ENCODE peak calls at places on chromosomes 7 and 10, in four cellular contexts. One of them, this sample, is unnamed.

GRCh38 chr10:102152545-102152890 is 329 bp downstream of the NOLC1 start:
- DNase-seq in transverse colon: peak; percentile 33
- DNase-seq in coronary artery: no peak
- DNase-seq in lower leg skin: no peak
- DNase-seq in this sample: no peak

GRCh38 chr10:8035641-8036520 is 18.6 kb upstream of the GATA3 start:
- DNase-seq in lower leg skin: no peak
- DNase-seq in transverse colon: no peak
- DNase-seq in coronary artery: no peak
- DNase-seq in this sample: no peak

GRCh38 chr10:102121739-102122372 is 1.7 kb upstream of the LDB1 start:
- DNase-seq in lower leg skin: no peak
- DNase-seq in transverse colon: peak; percentile 45
- DNase-seq in coronary artery: no peak
- DNase-seq in this sample: peak; percentile 33

GRCh38 chr7:68319061-68319460 is 1279.2 kb upstream of the AUTS2 start:
- DNase-seq in lower leg skin: no peak
- DNase-seq in coronary artery: no peak
- DNase-seq in transverse colon: no peak
- DNase-seq in this sample: peak; percentile 47

GRCh38 chr7:29565186-29565540 is 1.5 kb downstream of the PRR15 start:
- DNase-seq in transverse colon: no peak
- DNase-seq in lower leg skin: no peak
- DNase-seq in coronary artery: no peak
- DNase-seq in this sample: no peak

GRCh38 chr7:30556854-30557644 is 37.6 kb upstream of the GARS1 start:
- DNase-seq in transverse colon: no peak
- DNase-seq in coronary artery: no peak
- DNase-seq in lower leg skin: peak; percentile 60
- DNase-seq in this sample: no peak

GRCh38 chr7:149669121-149669818 is 104.1 kb downstream of the ZNF467 start:
- DNase-seq in lower leg skin: no peak
- DNase-seq in coronary artery: no peak
- DNase-seq in transverse colon: no peak
- DNase-seq in this sample: no peak

GRCh38 chr7:142376356-142376997 is 118.6 kb upstream of the PRSS58 start:
- DNase-seq in transverse colon: no peak
- DNase-seq in coronary artery: no peak
- DNase-seq in lower leg skin: no peak
- DNase-seq in this sample: no peak

GRCh38 chr10:79498431-79498830 is 13.9 kb upstream of the EIF5AL1 start:
- DNase-seq in coronary artery: no peak
- DNase-seq in transverse colon: no peak
- DNase-seq in lower leg skin: no peak
- DNase-seq in this sample: peak; percentile 56

GRCh38 chr10:74208081-74208480 is 57.1 kb downstream of the ADK start:
- DNase-seq in transverse colon: peak; percentile 51
- DNase-seq in lower leg skin: no peak
- DNase-seq in coronary artery: no peak
- DNase-seq in this sample: no peak

GRCh38 chr10:71945819-71946474 is 18.2 kb upstream of the CHST3 start:
- DNase-seq in lower leg skin: no peak
- DNase-seq in transverse colon: no peak
- DNase-seq in coronary artery: no peak
- DNase-seq in this sample: no peak

GRCh38 chr10:62858364-62858763 is 42.2 kb upstream of the EGR2 start:
- DNase-seq in lower leg skin: peak; percentile 20
- DNase-seq in coronary artery: no peak
- DNase-seq in transverse colon: no peak
- DNase-seq in this sample: no peak

GRCh38 chr7:63073736-63074135 is 924.9 kb upstream of the ZNF722 start:
- DNase-seq in coronary artery: peak; percentile 56
- DNase-seq in transverse colon: no peak
- DNase-seq in lower leg skin: peak; percentile 3
- DNase-seq in this sample: no peak

GRCh38 chr10:58322835-58323209 is 12.0 kb upstream of the UBE2D1 start:
- DNase-seq in transverse colon: no peak
- DNase-seq in lower leg skin: no peak
- DNase-seq in coronary artery: no peak
- DNase-seq in this sample: no peak

GRCh38 chr7:100825215-100825671 is 2.1 kb downstream of the EPHB4 start:
- DNase-seq in transverse colon: no peak
- DNase-seq in lower leg skin: no peak
- DNase-seq in coronary artery: no peak
- DNase-seq in this sample: no peak

GRCh38 chr7:101784275-101785127 is 32.9 kb upstream of the CUX1 start:
- DNase-seq in coronary artery: no peak
- DNase-seq in transverse colon: no peak
- DNase-seq in lower leg skin: no peak
- DNase-seq in this sample: no peak

GRCh38 chr7:121954803-121955202 is 81.8 kb downstream of the PTPRZ1 start:
- DNase-seq in lower leg skin: no peak
- DNase-seq in coronary artery: no peak
- DNase-seq in transverse colon: no peak
- DNase-seq in this sample: no peak

GRCh38 chr7:98423043-98423442 is 22.2 kb upstream of the BAIAP2L1 start:
- DNase-seq in coronary artery: no peak
- DNase-seq in transverse colon: no peak
- DNase-seq in lower leg skin: no peak
- DNase-seq in this sample: no peak

GRCh38 chr7:76108540-76109233 is 60.8 kb downstream of the MDH2 start:
- DNase-seq in lower leg skin: no peak
- DNase-seq in transverse colon: peak; percentile 87
- DNase-seq in coronary artery: no peak
- DNase-seq in this sample: no peak

GRCh38 chr7:47418910-47419309 is 163.0 kb downstream of the TNS3 start:
- DNase-seq in lower leg skin: no peak
- DNase-seq in coronary artery: peak; percentile 61
- DNase-seq in transverse colon: no peak
- DNase-seq in this sample: no peak

GRCh38 chr10:123796736-123797135 is 94.9 kb downstream of the CPXM2 start:
- DNase-seq in lower leg skin: no peak
- DNase-seq in coronary artery: no peak
- DNase-seq in transverse colon: no peak
- DNase-seq in this sample: no peak

GRCh38 chr10:95341716-95342130 is 50.9 kb upstream of the PDLIM1 start:
- DNase-seq in lower leg skin: no peak
- DNase-seq in coronary artery: no peak
- DNase-seq in transverse colon: no peak
- DNase-seq in this sample: no peak

GRCh38 chr10:14468022-14468421 is 137.3 kb upstream of the FRMD4A start:
- DNase-seq in lower leg skin: no peak
- DNase-seq in transverse colon: no peak
- DNase-seq in coronary artery: no peak
- DNase-seq in this sample: no peak

GRCh38 chr10:22340362-22341189 is 4.7 kb upstream of the SPAG6 start:
- DNase-seq in coronary artery: peak; percentile 86
- DNase-seq in transverse colon: peak; percentile 65
- DNase-seq in lower leg skin: peak; percentile 43
- DNase-seq in this sample: peak; percentile 67

GRCh38 chr7:154427527-154427926 is 375.3 kb downstream of the DPP6 start:
- DNase-seq in transverse colon: no peak
- DNase-seq in lower leg skin: no peak
- DNase-seq in coronary artery: no peak
- DNase-seq in this sample: no peak

GRCh38 chr7:147405621-147406020 is 1184.9 kb upstream of the C7orf33 start:
- DNase-seq in transverse colon: no peak
- DNase-seq in lower leg skin: no peak
- DNase-seq in coronary artery: no peak
- DNase-seq in this sample: no peak

GRCh38 chr7:43701502-43701859 is 27.8 kb downstream of the COA1 start:
- DNase-seq in coronary artery: no peak
- DNase-seq in lower leg skin: no peak
- DNase-seq in transverse colon: no peak
- DNase-seq in this sample: no peak

DNA sequence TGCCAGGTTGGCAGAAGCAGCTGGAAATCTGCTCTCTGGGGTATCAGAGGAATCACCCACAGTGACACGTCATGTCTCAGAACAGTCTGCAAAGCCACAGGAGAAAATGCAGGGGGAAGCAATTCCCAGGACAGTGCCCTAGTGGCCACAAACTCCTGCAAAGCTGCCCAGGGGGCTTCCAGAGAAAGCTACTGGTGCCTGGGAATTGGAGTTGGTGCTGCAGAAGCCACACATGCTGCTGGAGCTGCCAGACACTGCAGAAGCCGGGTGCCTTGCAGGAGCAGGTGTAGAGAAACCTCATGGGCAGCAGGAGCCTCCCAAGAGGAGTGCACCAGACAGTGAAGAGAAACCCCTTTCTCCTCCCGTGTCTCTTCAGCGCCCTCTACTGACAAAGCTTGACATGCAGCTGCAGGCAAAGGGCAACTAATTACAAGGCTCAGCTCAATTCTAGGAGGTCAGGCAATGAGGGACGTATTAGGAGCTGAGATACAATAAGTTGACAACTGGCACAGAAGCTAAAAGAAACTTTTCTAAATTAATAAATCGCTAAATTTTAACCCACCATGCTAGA is 30.2 kb upstream of the NUB1 start:
- DNase-seq in lower leg skin: no peak
- DNase-seq in transverse colon: no peak
- DNase-seq in coronary artery: no peak
- DNase-seq in this sample: peak; percentile 46
- TF ChIP-seq CTCF in lower leg skin: no peak
- TF ChIP-seq CTCF in transverse colon: peak; percentile 7
- TF ChIP-seq CTCF in coronary artery: no peak
- TF ChIP-seq CTCF in this sample: peak; percentile 53

GRCh38 chr7:9600974-9601373 is 1167.6 kb downstream of the NXPH1 start:
- DNase-seq in lower leg skin: no peak
- DNase-seq in coronary artery: no peak
- DNase-seq in transverse colon: no peak
- DNase-seq in this sample: peak; percentile 63
- TF ChIP-seq CTCF in lower leg skin: no peak
- TF ChIP-seq CTCF in coronary artery: no peak
- TF ChIP-seq CTCF in transverse colon: no peak
- TF ChIP-seq CTCF in this sample: peak; percentile 58

GRCh38 chr7:11343818-11344413 is 370.2 kb downstream of the PHF14 start:
- DNase-seq in transverse colon: no peak
- DNase-seq in lower leg skin: no peak
- DNase-seq in coronary artery: no peak
- DNase-seq in this sample: no peak

GRCh38 chr7:11343136-11343535 is 369.5 kb downstream of the PHF14 start:
- DNase-seq in coronary artery: no peak
- DNase-seq in lower leg skin: no peak
- DNase-seq in transverse colon: no peak
- DNase-seq in this sample: no peak

GRCh38 chr7:11346312-11346711 is 372.6 kb downstream of the PHF14 start:
- DNase-seq in lower leg skin: no peak
- DNase-seq in coronary artery: no peak
- DNase-seq in transverse colon: no peak
- DNase-seq in this sample: no peak

GRCh38 chr7:11345621-11346020 is 371.9 kb downstream of the PHF14 start:
- DNase-seq in coronary artery: no peak
- DNase-seq in lower leg skin: no peak
- DNase-seq in transverse colon: no peak
- DNase-seq in this sample: no peak

DNA sequence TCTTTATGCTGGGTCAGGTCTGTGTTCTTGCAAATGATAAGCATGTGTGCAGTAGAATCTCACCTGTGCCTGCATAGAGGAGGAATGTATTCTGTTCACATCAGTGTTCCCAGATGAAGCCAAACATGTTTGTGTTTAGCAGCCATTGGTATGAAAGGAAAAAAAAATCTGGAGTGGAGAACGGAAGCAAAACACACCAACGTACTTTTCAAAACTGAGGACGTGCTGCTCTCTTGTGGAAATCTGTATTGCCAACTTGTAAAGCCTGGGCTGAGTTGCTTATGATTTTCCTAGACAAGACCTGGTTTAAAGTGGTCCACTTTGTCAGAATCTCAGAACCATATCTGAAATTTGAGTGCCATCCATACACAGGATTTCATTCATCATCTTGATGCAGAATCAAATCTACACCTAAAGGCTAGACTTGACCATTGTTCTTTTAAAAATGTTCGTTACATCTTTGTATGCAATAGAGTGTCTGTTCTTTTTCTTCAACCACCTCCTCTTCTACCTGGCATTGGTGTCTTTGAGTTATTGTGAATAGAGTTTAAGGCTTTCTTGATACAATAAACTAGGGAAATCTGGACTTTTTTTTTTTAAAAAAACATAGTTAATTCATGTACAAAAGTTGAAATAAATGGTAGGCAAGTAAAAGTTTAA is 367.7 kb downstream of the PHF14 start:
- DNase-seq in transverse colon: no peak
- DNase-seq in coronary artery: no peak
- DNase-seq in lower leg skin: no peak
- DNase-seq in this sample: peak; percentile 23
- TF ChIP-seq CTCF in transverse colon: no peak
- TF ChIP-seq CTCF in coronary artery: no peak
- TF ChIP-seq CTCF in lower leg skin: no peak
- TF ChIP-seq CTCF in this sample: peak; percentile 58

DNA sequence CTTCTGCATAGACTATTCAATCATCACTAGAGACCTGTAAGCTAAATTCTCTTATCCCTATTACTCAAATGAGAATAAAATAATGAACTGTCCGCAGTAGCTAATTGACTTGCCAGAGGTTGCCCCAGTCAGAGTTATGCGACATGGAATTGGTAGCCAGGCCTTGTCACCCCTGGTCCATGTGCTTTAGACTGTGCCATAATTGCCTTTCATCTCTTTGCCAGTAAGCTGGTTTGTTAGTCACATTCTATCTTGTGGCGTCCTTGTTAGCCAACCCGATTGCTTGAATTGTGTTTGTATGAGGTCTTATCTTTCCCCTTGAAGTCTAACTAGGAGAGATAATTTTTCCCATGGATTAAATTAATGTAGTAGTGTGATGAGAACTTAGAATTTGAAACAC is 262.6 kb downstream of the CSTF2T start:
- DNase-seq in coronary artery: no peak
- DNase-seq in lower leg skin: no peak
- DNase-seq in transverse colon: no peak
- DNase-seq in this sample: no peak
- TF ChIP-seq CTCF in coronary artery: no peak
- TF ChIP-seq CTCF in lower leg skin: no peak
- TF ChIP-seq CTCF in transverse colon: no peak
- TF ChIP-seq CTCF in this sample: no peak

GRCh38 chr10:11482306-11482705 is 129.1 kb downstream of the USP6NL start:
- DNase-seq in coronary artery: no peak
- DNase-seq in transverse colon: no peak
- DNase-seq in lower leg skin: no peak
- DNase-seq in this sample: no peak
- TF ChIP-seq CTCF in coronary artery: no peak
- TF ChIP-seq CTCF in transverse colon: no peak
- TF ChIP-seq CTCF in lower leg skin: no peak
- TF ChIP-seq CTCF in this sample: no peak

GRCh38 chr7:140645166-140645565 is 4.6 kb upstream of the DENND2A start:
- DNase-seq in transverse colon: no peak
- DNase-seq in coronary artery: no peak
- DNase-seq in lower leg skin: no peak
- DNase-seq in this sample: peak; percentile 44
- TF ChIP-seq CTCF in transverse colon: peak; percentile 13
- TF ChIP-seq CTCF in coronary artery: no peak
- TF ChIP-seq CTCF in lower leg skin: no peak
- TF ChIP-seq CTCF in this sample: peak; percentile 80

GRCh38 chr7:20651960-20652544 is 36.6 kb downstream of the ABCB5 start:
- DNase-seq in coronary artery: no peak
- DNase-seq in transverse colon: no peak
- DNase-seq in lower leg skin: no peak
- DNase-seq in this sample: no peak
- TF ChIP-seq CTCF in coronary artery: no peak
- TF ChIP-seq CTCF in transverse colon: peak; percentile 10
- TF ChIP-seq CTCF in lower leg skin: no peak
- TF ChIP-seq CTCF in this sample: peak; percentile 51

This sample was measured in WERI-Rb-1.